ENCODE peak calls at places on chromosomes 6 and 20, in four cellular contexts. P, Z, V and L are unnamed samples.

GRCh38 chr6:34922177-34922663 is 33.2 kb downstream of the ANKS1A start:
- DNase-seq in P (no peak), Z (no peak), V (no peak), L (no peak)

GRCh38 chr6:156780117-156780641 is 3.0 kb downstream of the ARID1B start:
- DNase-seq in P (peak; percentile 77), Z (peak; percentile 69), V (peak; percentile 54), L (peak; percentile 52)

GRCh38 chr20:25297141-25297905 is 49.4 kb downstream of the PYGB start:
- DNase-seq in P (no peak), Z (no peak), V (no peak), L (no peak)

GRCh38 chr6:169839898-169840631 is 88.6 kb downstream of the ERMARD start:
- DNase-seq in P (no peak), Z (no peak), V (no peak), L (no peak)

GRCh38 chr6:82738773-82739172 is 326.9 kb downstream of the UBE3D start:
- DNase-seq in P (no peak), Z (no peak), V (no peak), L (no peak)

GRCh38 chr6:87518453-87518852 is 45.7 kb downstream of the SLC35A1 start:
- DNase-seq in P (no peak), Z (no peak), V (no peak), L (no peak)

GRCh38 chr20:44494266-44494665 is 18.6 kb downstream of the TTPAL start:
- DNase-seq in P (no peak), Z (no peak), V (no peak), L (no peak)

GRCh38 chr6:87772597-87773530 is 70.8 kb upstream of the AKIRIN2 start:
- DNase-seq in P (no peak), Z (no peak), V (no peak), L (no peak)

GRCh38 chr6:11200356-11200755 is 32.1 kb downstream of the NEDD9 start:
- DNase-seq in P (no peak), Z (no peak), V (no peak), L (no peak)

GRCh38 chr6:109874086-109874485 is 104.0 kb upstream of the GPR6 start:
- DNase-seq in P (no peak), Z (no peak), V (no peak), L (no peak)

DNA sequence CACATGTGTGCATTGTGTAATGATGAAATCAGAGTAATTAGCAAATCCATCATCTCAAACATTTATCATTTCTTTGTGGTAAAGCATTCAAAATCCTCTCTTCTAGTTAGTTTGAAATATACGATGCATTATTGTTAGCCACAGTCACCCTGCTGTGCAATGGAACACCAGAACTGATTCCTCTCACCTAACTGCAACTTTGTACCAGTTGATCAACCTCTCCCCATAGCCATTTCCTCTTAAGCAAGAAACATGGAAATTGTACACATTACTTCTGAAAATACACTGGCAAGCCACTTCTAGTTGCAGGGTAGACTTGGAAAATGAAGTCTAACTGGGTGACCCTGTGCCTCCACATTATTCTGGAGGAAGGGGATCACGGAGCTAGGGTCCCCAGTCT is 58.1 kb upstream of the ESR1 start:
- DNase-seq in P (no peak), Z (no peak), V (no peak), L (no peak)
- H3K4me3 ChIP-seq in P (no peak overlapping the region), Z (no peak overlapping the region), V (no peak overlapping the region), L (no peak overlapping the region)

GRCh38 chr6:41531591-41532582 is 14.3 kb upstream of the FOXP4 start:
- DNase-seq in P (no peak), Z (peak; percentile 47), V (no peak), L (no peak)
- H3K4me3 ChIP-seq in P (no peak overlapping the region), Z (peak overlapping the region; percentile 56), V (peak overlapping the region; percentile 66), L (peak overlapping the region; percentile 50)

DNA sequence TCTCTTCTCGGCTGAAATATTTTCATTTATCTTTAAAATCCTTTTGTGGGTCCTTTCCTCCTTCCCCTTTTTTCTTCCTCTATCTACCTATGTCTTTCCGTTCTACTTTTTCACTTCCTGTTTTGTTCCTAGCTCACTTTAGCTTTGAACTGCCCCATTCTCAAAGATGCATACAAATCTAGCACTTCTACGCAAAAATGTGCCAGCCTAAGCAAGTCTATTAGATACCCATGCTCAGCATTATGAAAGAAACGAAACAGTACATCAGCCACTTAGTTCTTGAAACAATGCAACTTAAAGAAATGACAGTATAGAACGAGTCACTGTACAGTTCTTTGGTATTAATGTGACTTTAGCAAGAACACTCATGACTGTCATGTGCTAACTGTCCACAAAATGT is 47.3 kb upstream of the MARCKS start:
- DNase-seq in P (no peak), Z (no peak), V (no peak), L (no peak)
- H3K4me3 ChIP-seq in P (no peak overlapping the region), Z (no peak overlapping the region), V (no peak overlapping the region), L (no peak overlapping the region)

GRCh38 chr6:145139451-145139850 is 595.9 kb downstream of the EPM2A start:
- DNase-seq in P (no peak), Z (no peak), V (no peak), L (no peak)
- H3K4me3 ChIP-seq in P (no peak overlapping the region), Z (no peak overlapping the region), V (no peak overlapping the region), L (no peak overlapping the region)

DNA sequence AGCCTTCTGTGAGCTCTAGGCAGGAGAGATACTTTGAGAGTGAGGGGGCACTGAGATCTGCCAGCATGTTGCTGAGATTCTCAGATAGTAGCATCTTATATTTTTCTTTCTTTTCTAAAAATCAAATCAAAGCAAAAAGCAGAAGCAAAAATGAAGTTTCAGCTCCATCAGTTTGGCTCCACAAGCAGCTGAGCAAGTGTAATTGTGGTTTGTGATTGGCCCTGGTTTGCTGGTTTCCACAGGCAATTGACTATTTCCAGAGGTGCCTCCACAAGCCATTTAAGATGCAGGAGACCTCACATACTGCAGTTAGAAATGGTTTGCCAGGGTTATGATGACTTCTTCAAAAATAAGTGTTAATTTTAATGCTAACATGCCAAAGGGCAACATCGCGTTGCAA is 4.3 kb downstream of the SLC35D3 start:
- DNase-seq in P (no peak), Z (no peak), V (no peak), L (no peak)
- H3K4me3 ChIP-seq in P (no peak overlapping the region), Z (no peak overlapping the region), V (no peak overlapping the region), L (no peak overlapping the region)

GRCh38 chr6:30073489-30074240 is 1.9 kb downstream of the RNF39 start:
- DNase-seq in P (no peak), Z (no peak), V (no peak), L (no peak)
- H3K4me3 ChIP-seq in P (no peak overlapping the region), Z (no peak overlapping the region), V (no peak overlapping the region), L (no peak overlapping the region)

DNA sequence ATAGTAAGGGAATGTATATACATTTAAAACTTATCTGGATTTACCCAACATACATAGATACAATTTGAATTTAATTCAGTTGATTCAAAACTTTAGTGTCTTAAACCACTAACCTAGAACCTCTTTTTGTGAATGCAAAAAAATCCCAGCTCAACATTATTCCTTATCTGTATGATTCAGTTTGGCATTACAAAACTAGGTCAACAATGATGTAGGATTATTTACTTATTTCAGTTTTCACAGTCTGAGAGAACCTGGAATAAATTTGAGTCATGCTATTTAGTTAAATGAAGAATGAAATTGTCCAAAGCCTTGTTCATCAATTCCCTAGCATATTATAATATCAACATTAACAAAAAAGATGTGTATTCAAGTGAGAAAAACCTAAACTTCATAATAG is 7.4 kb upstream of the PLCB1 start:
- DNase-seq in P (no peak), Z (no peak), V (no peak), L (no peak)
- H3K4me3 ChIP-seq in P (no peak overlapping the region), Z (no peak overlapping the region), V (no peak overlapping the region), L (no peak overlapping the region)

DNA sequence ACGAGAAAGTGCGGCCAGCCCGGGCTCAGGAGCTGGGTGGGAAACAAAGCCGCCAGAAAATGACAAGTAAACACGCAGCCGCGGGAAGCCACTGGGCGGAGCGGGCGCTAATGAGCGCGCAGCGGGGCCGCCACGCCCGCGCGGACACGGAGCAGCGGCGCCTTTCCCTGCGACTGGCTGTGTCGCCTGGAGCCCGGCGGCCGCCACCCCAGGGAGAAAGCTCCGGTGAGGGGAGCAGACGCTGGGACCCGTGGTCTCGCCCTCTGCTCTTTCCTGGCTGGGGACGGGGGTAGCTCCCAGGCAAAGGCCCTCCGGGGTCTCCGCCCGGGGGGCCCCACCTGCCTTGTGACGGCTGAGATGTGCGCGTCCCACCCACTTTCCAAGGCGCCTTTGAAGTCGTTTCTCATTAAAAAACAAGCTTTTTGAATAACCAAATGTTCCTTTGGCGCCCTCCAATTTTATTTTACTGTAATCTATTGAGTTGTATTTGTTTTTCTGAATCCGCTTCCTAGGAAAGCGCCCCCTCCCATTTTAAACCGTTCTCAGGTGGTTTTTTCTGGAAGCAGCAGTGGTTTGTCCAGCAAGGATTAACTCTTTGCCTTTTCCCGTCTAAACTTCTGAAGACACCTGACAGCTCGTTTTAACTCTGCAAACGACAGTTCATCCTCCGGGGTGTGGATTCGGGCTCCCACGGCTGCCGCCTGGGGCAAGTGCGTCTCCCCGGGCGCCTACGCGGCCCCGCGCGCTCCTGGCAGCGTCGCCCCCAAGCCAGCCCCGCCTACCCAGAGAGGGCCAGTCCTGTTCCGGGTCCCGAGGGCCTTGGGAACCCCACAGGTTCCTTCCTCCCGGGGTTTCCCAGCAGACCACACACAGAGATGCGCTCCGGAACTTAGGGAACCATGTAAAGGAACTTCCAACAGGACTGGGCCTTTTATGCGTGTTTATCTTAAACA is 54.6 kb downstream of the PRR18 start:
- DNase-seq in P (peak; percentile 24), Z (no peak), V (peak; percentile 23), L (no peak)
- H3K4me3 ChIP-seq in P (no peak overlapping the region), Z (peak overlapping the region; percentile 47), V (peak overlapping the region; percentile 59), L (peak overlapping the region; percentile 53)